ENCODE peak calls at places on chromosome 7, in eight cellular contexts. G, M, P, U, H, C, I and Z are unnamed samples.

GRCh38 chr7:84637568-84638338 is 443.2 kb upstream of the SEMA3A start:
- DNase-seq in G (no peak), M (no peak), P (no peak), U (peak), H (peak), C (no peak), I (peak), Z (no peak)

GRCh38 chr7:37118029-37118428 is 330.6 kb downstream of the ELMO1 start:
- DNase-seq in G (no peak), M (peak), P (no peak), U (no peak), H (no peak), C (no peak), I (no peak), Z (no peak)

GRCh38 chr7:135282621-135283295 is 49.1 kb downstream of the STRA8 start:
- DNase-seq in G (no peak), M (no peak), P (no peak), U (no peak), H (no peak), C (no peak), I (no peak), Z (no peak)

GRCh38 chr7:18623389-18623788 is 127.8 kb downstream of the HDAC9 start:
- DNase-seq in G (no peak), M (no peak), P (no peak), U (no peak), H (no peak), C (no peak), I (no peak), Z (no peak)

GRCh38 chr7:99451936-99452335 is 13.2 kb downstream of the CPSF4 start:
- DNase-seq in G (peak), M (no peak), P (no peak), U (no peak), H (no peak), C (no peak), I (no peak), Z (no peak)

GRCh38 chr7:128879461-128879938 is 16.8 kb downstream of the ATP6V1F start:
- DNase-seq in G (no peak), M (no peak), P (no peak), U (no peak), H (no peak), C (no peak), I (no peak), Z (no peak)

GRCh38 chr7:39615350-39615975 is 7.9 kb upstream of the RALA start:
- DNase-seq in G (no peak), M (no peak), P (no peak), U (no peak), H (no peak), C (no peak), I (no peak), Z (no peak)

GRCh38 chr7:94395141-94396041 is 696 bp downstream of the COL1A2 start:
- DNase-seq in G (no peak), M (peak), P (peak), U (no peak), H (no peak), C (peak), I (peak), Z (peak)

GRCh38 chr7:46752881-46753366 is 829.0 kb downstream of the TNS3 start:
- DNase-seq in G (no peak), M (no peak), P (no peak), U (peak), H (peak), C (no peak), I (peak), Z (no peak)

GRCh38 chr7:98855610-98856009 is 14.2 kb downstream of the TMEM130 start:
- DNase-seq in G (no peak), M (no peak), P (no peak), U (no peak), H (no peak), C (no peak), I (no peak), Z (no peak)

GRCh38 chr7:12607134-12607533 is 36.6 kb downstream of the SCIN start:
- DNase-seq in G (no peak), M (peak), P (no peak), U (no peak), H (no peak), C (no peak), I (peak), Z (no peak)

GRCh38 chr7:102288285-102288930 is 1.7 kb downstream of the SH2B2 start:
- DNase-seq in G (no peak), M (no peak), P (no peak), U (no peak), H (no peak), C (no peak), I (peak), Z (no peak)

GRCh38 chr7:28346256-28346655 is 66.1 kb upstream of the CREB5 start:
- DNase-seq in G (no peak), M (no peak), P (no peak), U (no peak), H (no peak), C (no peak), I (peak), Z (no peak)